ENCODE peak calls at places on chromosomes 6 and 20, in nine cellular contexts. S is upper lobe of right lung; F is small intestine; A is naive thymus-derived CD4-positive, alpha-beta T cell; G is Caco-2; T is ovary; Q is CD8-positive, alpha-beta memory T cell; U is OCI-LY7; E is BE2C. L is an unnamed sample. For H3K4me1, the result is how much of the 10 kb centered on the place peaks cover.

GRCh38 chr6:145734486-145735355 is 599 bp downstream of the EPM2A start:
- DNase-seq in S (peak), F (peak), A (peak), G (peak), T (peak), Q (peak), U (peak), E (peak), L (peak)

GRCh38 chr6:156659317-156660198 is 117.6 kb upstream of the ARID1B start:
- DNase-seq in S (no peak), F (no peak), A (no peak), G (no peak), T (no peak), Q (no peak), U (peak), E (no peak), L (no peak)

GRCh38 chr20:60249436-60249835 is 291.2 kb downstream of the CDH26 start:
- DNase-seq in S (no peak), F (no peak), A (no peak), G (no peak), T (no peak), Q (no peak), U (no peak), E (no peak), L (no peak)

GRCh38 chr20:4295226-4295625 is 279.9 kb upstream of the RNF24 start:
- DNase-seq in S (no peak), F (no peak), A (no peak), G (no peak), T (no peak), Q (no peak), U (no peak), E (no peak), L (no peak)

GRCh38 chr6:37518116-37518515 is 18.4 kb upstream of the CCDC167 start:
- DNase-seq in S (no peak), F (no peak), A (no peak), G (no peak), T (no peak), Q (no peak), U (no peak), E (no peak), L (no peak)

GRCh38 chr6:47238456-47238995 is 71.2 kb downstream of the TNFRSF21 start:
- DNase-seq in S (no peak), F (peak), A (no peak), G (no peak), T (no peak), Q (no peak), U (no peak), E (peak), L (no peak)

GRCh38 chr6:75296811-75297779 is 12.5 kb upstream of the TMEM30A start:
- DNase-seq in S (no peak), F (peak), A (peak), G (peak), T (no peak), Q (peak), U (peak), E (no peak), L (no peak)

GRCh38 chr6:69343856-69344255 is 453.0 kb downstream of the LMBRD1 start:
- DNase-seq in S (no peak), F (no peak), A (no peak), G (no peak), T (no peak), Q (no peak), U (no peak), E (no peak), L (no peak)

GRCh38 chr20:8076505-8077498 is 55.3 kb upstream of the PLCB1 start:
- DNase-seq in S (no peak), F (no peak), A (no peak), G (no peak), T (no peak), Q (no peak), U (no peak), E (no peak), L (no peak)

DNA sequence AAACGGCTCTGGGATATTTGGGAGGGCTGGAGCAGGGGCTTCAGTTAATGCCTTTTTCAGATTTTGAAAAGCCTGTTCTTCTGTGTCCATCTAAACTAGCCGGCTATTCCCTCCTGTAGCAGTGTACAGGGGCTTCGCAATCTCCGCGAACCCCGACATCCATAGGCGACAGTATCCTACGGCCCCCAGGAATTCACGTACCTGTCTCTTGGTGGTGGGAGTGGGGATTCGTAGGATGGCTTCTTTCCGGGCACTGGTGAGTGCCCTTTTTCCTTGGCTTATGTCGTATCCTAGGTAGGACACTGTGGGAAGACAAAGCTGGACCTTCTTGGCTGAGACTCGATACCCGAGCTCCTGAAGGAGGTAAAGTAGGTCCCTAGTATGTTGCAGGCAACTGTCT is 153.1 kb downstream of the TRIM27 start:
- DNase-seq in S (no peak), F (no peak), A (no peak), G (no peak), T (no peak), Q (no peak), U (no peak), E (no peak), L (no peak)
- H3K4me1 ChIP-seq in S (under half), F (under half), A (under half), G (under half), T (under half), Q (under half), U (under half), E (under half), L (under half)

GRCh38 chr6:220736-221475 is 71.4 kb upstream of the DUSP22 start:
- DNase-seq in S (peak), F (no peak), A (no peak), G (no peak), T (no peak), Q (no peak), U (peak), E (no peak), L (no peak)
- H3K4me1 ChIP-seq in S (under half), F (under half), A (under half), G (under half), T (under half), Q (under half), U (half or more), E (under half), L (under half)

GRCh38 chr6:108652375-108652774 is 91.7 kb downstream of the FOXO3 start:
- DNase-seq in S (no peak), F (no peak), A (no peak), G (no peak), T (no peak), Q (no peak), U (no peak), E (no peak), L (no peak)

GRCh38 chr6:108650325-108650724 is 89.6 kb downstream of the FOXO3 start:
- DNase-seq in S (no peak), F (no peak), A (no peak), G (no peak), T (no peak), Q (no peak), U (no peak), E (no peak), L (no peak)

GRCh38 chr6:108651781-108652227 is 91.1 kb downstream of the FOXO3 start:
- DNase-seq in S (no peak), F (no peak), A (no peak), G (no peak), T (no peak), Q (no peak), U (no peak), E (peak), L (peak)

GRCh38 chr6:108650781-108651180 is 90.1 kb downstream of the FOXO3 start:
- DNase-seq in S (no peak), F (no peak), A (no peak), G (no peak), T (no peak), Q (no peak), U (no peak), E (no peak), L (no peak)

GRCh38 chr6:108651287-108651686 is 90.6 kb downstream of the FOXO3 start:
- DNase-seq in S (no peak), F (no peak), A (no peak), G (no peak), T (no peak), Q (no peak), U (no peak), E (no peak), L (no peak)
- H3K4me1 ChIP-seq in S (half or more), F (under half), A (under half), G (under half), T (under half), Q (under half), U (under half), E (under half), L (under half)

GRCh38 chr6:3870528-3870925 is 21.4 kb downstream of the FAM50B start:
- DNase-seq in S (no peak), F (no peak), A (no peak), G (no peak), T (no peak), Q (no peak), U (no peak), E (no peak), L (no peak)
- H3K4me1 ChIP-seq in S (under half), F (under half), A (under half), G (under half), T (under half), Q (under half), U (under half), E (under half), L (under half)

DNA sequence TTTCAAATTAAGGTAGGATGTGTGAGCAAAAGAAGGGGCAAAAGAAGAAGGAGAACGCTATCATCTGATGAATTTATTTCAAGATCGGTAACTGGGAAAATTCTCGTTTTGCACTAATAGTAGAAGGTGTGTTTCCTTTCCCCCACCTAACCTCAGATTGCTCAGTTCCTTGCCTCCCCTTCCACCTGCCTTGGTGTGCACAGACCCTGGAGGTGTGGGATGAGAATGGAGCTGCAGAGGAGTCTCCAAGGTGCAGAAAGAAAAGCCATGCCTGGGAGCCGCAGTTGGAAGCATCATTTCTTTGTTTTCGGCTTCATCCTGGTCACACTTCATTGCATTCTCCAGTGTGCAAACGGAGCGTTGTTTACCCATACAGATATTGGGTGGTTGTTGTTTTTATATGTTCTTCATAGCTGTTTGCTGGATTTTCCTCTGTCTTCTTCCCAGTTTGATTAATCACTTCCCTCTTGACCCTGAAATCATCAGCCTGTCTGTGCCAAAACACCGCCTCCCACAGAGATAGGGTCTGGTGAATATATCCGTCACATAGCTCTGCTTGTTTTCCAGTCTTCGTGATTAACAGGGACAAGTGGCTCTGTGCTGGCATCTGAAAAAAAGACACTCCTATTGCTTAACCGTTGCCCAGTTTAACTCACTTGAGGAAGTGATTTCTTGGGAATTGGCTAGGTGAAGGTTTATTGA is 40.2 kb upstream of the NEDD9 start:
- DNase-seq in S (no peak), F (peak), A (no peak), G (no peak), T (no peak), Q (no peak), U (no peak), E (no peak), L (no peak)
- H3K4me1 ChIP-seq in S (half or more), F (under half), A (under half), G (half or more), T (under half), Q (under half), U (under half), E (under half), L (under half)

GRCh38 chr6:144338474-144338873 is 53.3 kb downstream of the UTRN start:
- DNase-seq in S (no peak), F (no peak), A (no peak), G (no peak), T (no peak), Q (no peak), U (peak), E (no peak), L (no peak)

GRCh38 chr6:144338951-144339681 is 54.0 kb downstream of the UTRN start:
- DNase-seq in S (no peak), F (no peak), A (no peak), G (no peak), T (no peak), Q (no peak), U (no peak), E (no peak), L (no peak)

GRCh38 chr6:144340541-144341371 is 55.6 kb downstream of the UTRN start:
- DNase-seq in S (no peak), F (no peak), A (no peak), G (no peak), T (no peak), Q (no peak), U (no peak), E (no peak), L (no peak)

GRCh38 chr6:144341831-144342527 is 56.8 kb downstream of the UTRN start:
- DNase-seq in S (no peak), F (no peak), A (no peak), G (no peak), T (no peak), Q (no peak), U (no peak), E (no peak), L (no peak)

GRCh38 chr6:144339859-144340452 is 54.8 kb downstream of the UTRN start:
- DNase-seq in S (no peak), F (no peak), A (no peak), G (no peak), T (no peak), Q (no peak), U (no peak), E (no peak), L (no peak)
- H3K4me1 ChIP-seq in S (half or more), F (under half), A (half or more), G (half or more), T (under half), Q (half or more), U (half or more), E (under half), L (under half)

DNA sequence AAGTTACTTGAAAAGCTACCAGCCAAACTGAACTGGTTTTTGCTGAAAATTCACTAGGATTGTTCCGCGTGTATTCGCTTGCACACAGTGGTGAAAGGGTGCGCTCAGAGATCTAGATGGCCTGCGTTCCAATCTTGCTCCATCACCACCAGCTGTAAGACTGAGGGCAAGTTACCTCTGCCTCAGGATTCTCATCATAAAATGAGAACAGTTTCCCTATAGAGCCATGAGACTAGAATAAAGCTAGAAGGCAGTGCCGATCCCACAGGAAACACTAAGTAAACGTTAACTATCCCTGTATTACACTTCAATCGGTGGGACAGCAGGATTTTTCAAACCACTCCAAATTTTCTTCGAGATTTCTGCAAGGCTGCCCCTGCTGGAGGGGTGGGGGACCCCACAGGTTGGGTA is 838 bp downstream of the AHCY start:
- DNase-seq in S (no peak), F (peak), A (no peak), G (no peak), T (no peak), Q (no peak), U (no peak), E (no peak), L (no peak)
- H3K4me1 ChIP-seq in S (under half), F (under half), A (under half), G (under half), T (under half), Q (under half), U (under half), E (under half), L (under half)

DNA sequence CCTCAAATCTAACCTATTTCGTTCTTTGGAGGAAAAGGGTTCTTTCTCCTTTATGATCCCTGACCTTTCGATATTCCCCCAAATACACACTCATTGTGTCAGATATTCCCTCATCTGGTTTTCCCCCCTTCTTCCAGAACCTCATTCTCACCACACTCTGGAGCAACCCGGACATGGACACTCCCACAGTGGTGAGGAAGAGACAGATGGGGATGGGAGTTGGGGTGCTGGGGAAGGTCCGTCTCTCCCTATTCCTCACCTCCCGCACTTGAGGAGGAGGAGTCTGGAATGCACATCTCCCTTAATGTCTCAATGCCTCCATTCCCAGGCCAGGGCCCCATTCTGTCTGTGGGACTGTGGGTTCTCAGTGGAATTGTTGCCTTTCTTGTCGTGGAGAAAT is 1.3 kb downstream of the SLC39A7 start:
- DNase-seq in S (no peak), F (no peak), A (no peak), G (no peak), T (no peak), Q (no peak), U (no peak), E (no peak), L (no peak)
- H3K4me1 ChIP-seq in S (half or more), F (under half), A (under half), G (under half), T (under half), Q (half or more), U (half or more), E (under half), L (under half)

GRCh38 chr6:11414564-11414963 is 123.0 kb upstream of the TMEM170B start:
- DNase-seq in S (no peak), F (peak), A (peak), G (peak), T (no peak), Q (peak), U (no peak), E (no peak), L (no peak)

GRCh38 chr6:11412616-11413015 is 124.9 kb upstream of the TMEM170B start:
- DNase-seq in S (no peak), F (no peak), A (no peak), G (no peak), T (no peak), Q (no peak), U (no peak), E (no peak), L (no peak)

GRCh38 chr6:11412011-11412424 is 125.5 kb upstream of the TMEM170B start:
- DNase-seq in S (no peak), F (no peak), A (no peak), G (no peak), T (no peak), Q (no peak), U (no peak), E (no peak), L (no peak)

GRCh38 chr6:11413728-11414127 is 123.8 kb upstream of the TMEM170B start:
- DNase-seq in S (no peak), F (no peak), A (no peak), G (no peak), T (no peak), Q (no peak), U (no peak), E (no peak), L (no peak)

DNA sequence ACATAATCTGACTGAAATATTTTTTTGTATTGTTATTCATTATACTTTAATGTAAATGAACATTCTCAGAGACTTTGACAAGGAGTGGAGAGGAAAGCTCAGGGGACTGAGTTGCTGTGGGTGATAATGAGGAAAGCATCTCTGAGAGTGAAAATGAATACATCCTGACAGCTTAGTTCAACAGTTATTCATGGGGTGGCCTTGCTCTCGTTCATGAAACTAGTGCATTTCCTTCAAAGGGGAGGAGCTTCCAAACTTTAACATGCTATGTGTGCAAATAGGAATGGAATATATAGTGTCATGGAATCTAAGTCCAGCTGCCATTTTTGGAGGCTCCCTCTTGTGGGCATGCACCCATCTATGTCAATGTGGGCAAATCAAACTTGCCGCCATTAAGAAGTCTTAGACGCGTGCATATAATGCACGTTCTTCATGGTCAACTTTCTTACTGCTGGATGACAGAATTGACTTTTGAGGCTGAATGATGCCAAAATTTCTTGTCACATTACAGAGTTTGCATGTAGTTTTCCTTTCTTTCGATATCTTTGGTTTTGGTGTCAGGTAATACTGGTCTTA is 124.3 kb upstream of the TMEM170B start:
- DNase-seq in S (no peak), F (no peak), A (no peak), G (no peak), T (no peak), Q (no peak), U (no peak), E (no peak), L (no peak)
- H3K4me1 ChIP-seq in S (under half), F (under half), A (under half), G (under half), T (under half), Q (under half), U (under half), E (under half), L (under half)